ENCODE peak calls at places on chromosomes 4 and X, in ten cellular contexts. Z, X, Y, J, I, B, V, L, E and N are unnamed samples.

GRCh38 chr4:36677122-36677521 is 395.7 kb downstream of the DTHD1 start:
- DNase-seq in X (no peak), B (no peak), Z (no peak), I (no peak), V (no peak), E (no peak), J (no peak), Y (peak; percentile 1), L (no peak), N (peak; percentile 9)

GRCh38 chr4:189367832-189368231 is 572.8 kb upstream of the FRG1 start:
- DNase-seq in V (no peak), I (no peak), X (no peak), J (no peak), B (no peak), E (no peak), Y (no peak), L (no peak), Z (no peak), N (no peak)

GRCh38 chrX:155026727-155027508 is at the start of gene FUNDC2:
- DNase-seq in E (peak; percentile 93), J (peak; percentile 98), V (peak; percentile 96), Y (peak; percentile 93), L (peak; percentile 95), B (peak; percentile 86), X (peak; percentile 88), Z (peak; percentile 96), I (peak; percentile 95), N (peak; percentile 97)

GRCh38 chrX:45007598-45007997 is 134.6 kb downstream of the KDM6A start:
- DNase-seq in J (no peak), X (no peak), B (no peak), E (no peak), Y (no peak), V (no peak), Z (no peak), L (no peak), I (no peak), N (no peak)

GRCh38 chrX:40164751-40165150 is 67.0 kb upstream of the BCOR start:
- DNase-seq in E (no peak), L (no peak), Z (no peak), I (no peak), X (no peak), V (no peak), B (no peak), J (peak; percentile 46), Y (no peak), N (no peak)

GRCh38 chr4:75678965-75679364 is 5.8 kb upstream of the G3BP2 start:
- DNase-seq in I (no peak), B (no peak), Y (no peak), E (no peak), Z (no peak), X (peak; percentile 15), V (no peak), J (no peak), L (no peak), N (no peak)

GRCh38 chr4:108160741-108161352 is 7.9 kb downstream of the LEF1 start:
- DNase-seq in Z (no peak), I (no peak), B (no peak), J (no peak), V (no peak), Y (no peak), E (no peak), L (no peak), X (no peak), N (no peak)

GRCh38 chrX:5646818-5647217 is 581.8 kb downstream of the NLGN4X start:
- DNase-seq in L (peak; percentile 16), B (no peak), Y (no peak), E (no peak), V (no peak), I (no peak), X (no peak), J (no peak), Z (no peak), N (no peak)

GRCh38 chr4:16687845-16688244 is 210.6 kb downstream of the LDB2 start:
- DNase-seq in J (no peak), I (no peak), V (no peak), E (no peak), Z (no peak), X (peak; percentile 34), Y (peak; percentile 76), L (no peak), B (peak; percentile 46), N (no peak)

GRCh38 chr4:63618883-63619573 is 790.2 kb downstream of the TECRL start:
- DNase-seq in Z (no peak), J (no peak), V (no peak), I (no peak), Y (no peak), L (no peak), B (no peak), E (no peak), X (no peak), N (no peak)

GRCh38 chrX:81195712-81196111 is 6.0 kb downstream of the HMGN5 start:
- DNase-seq in V (peak; percentile 50), X (peak; percentile 63), L (peak; percentile 57), I (peak; percentile 47), Z (no peak), E (peak; percentile 41), B (peak; percentile 40), J (no peak), Y (peak; percentile 23), N (peak; percentile 70)

GRCh38 chr4:76430519-76431388 is 4.3 kb upstream of the SHROOM3 start:
- DNase-seq in V (no peak), B (peak; percentile 37), I (peak; percentile 61), X (peak; percentile 66), L (no peak), Z (no peak), E (peak; percentile 27), J (no peak), Y (peak; percentile 50), N (peak; percentile 77)

GRCh38 chr4:182695842-182696241 is 221.3 kb downstream of the DCTD start:
- DNase-seq in E (no peak), Z (no peak), L (no peak), B (no peak), V (no peak), J (no peak), Y (peak; percentile 33), I (no peak), X (peak; percentile 44), N (no peak)

GRCh38 chr4:118286685-118287084 is 66.1 kb downstream of the PRSS12 start:
- DNase-seq in Z (no peak), E (no peak), I (no peak), B (no peak), Y (no peak), J (no peak), X (no peak), V (no peak), L (no peak), N (no peak)

GRCh38 chrX:9447906-9448305 is 17.0 kb upstream of the TBL1X start:
- DNase-seq in Y (no peak), V (no peak), B (no peak), Z (no peak), I (no peak), X (no peak), L (no peak), J (no peak), E (no peak), N (no peak)

GRCh38 chrX:100408643-100409315 is 1.3 kb downstream of the PCDH19 start:
- DNase-seq in V (peak; percentile 23), I (no peak), Y (no peak), X (no peak), J (peak; percentile 62), E (no peak), B (no peak), L (no peak), Z (no peak), N (no peak)
- H3K4me3 ChIP-seq in V (no peak overlapping the region), I (no peak overlapping the region), Y (no peak overlapping the region), X (no peak overlapping the region), J (no peak overlapping the region), E (peak overlapping the region; percentile 69), B (no peak overlapping the region), L (no peak overlapping the region), Z (peak overlapping the region; percentile 68), N (no peak overlapping the region)

GRCh38 chr4:123554263-123554662 is 157.7 kb downstream of the SPRY1 start:
- DNase-seq in J (no peak), X (no peak), I (no peak), Y (no peak), Z (no peak), B (no peak), V (no peak), L (no peak), E (no peak), N (peak; percentile 26)
- TF ChIP-seq CTCF in J (no peak), X (no peak), I (no peak), Y (no peak), Z (no peak), B (no peak), V (no peak), L (no peak), E (no peak), N (no peak)

GRCh38 chr4:41882622-41883347 is 52.4 kb upstream of the TMEM33 start:
- DNase-seq in Z (no peak), X (peak; percentile 25), L (no peak), Y (peak; percentile 19), J (no peak), E (peak; percentile 80), V (no peak), I (peak; percentile 22), B (peak; percentile 25), N (peak; percentile 45)
- H3K4me3 ChIP-seq in Z (peak overlapping the region; percentile 70), X (no peak overlapping the region), L (peak overlapping the region; percentile 6), Y (no peak overlapping the region), J (peak overlapping the region; percentile 39), E (peak overlapping the region; percentile 86), V (no peak overlapping the region), I (peak overlapping the region; percentile 5), B (no peak overlapping the region), N (no peak overlapping the region)

GRCh38 chr4:37722000-37722638 is 35.9 kb upstream of the RELL1 start:
- DNase-seq in I (no peak), J (no peak), B (no peak), Z (no peak), V (no peak), L (no peak), Y (no peak), X (no peak), E (no peak), N (no peak)

GRCh38 chr4:37715889-37716402 is 29.8 kb upstream of the RELL1 start:
- DNase-seq in I (no peak), X (peak; percentile 57), Y (peak; percentile 69), E (peak; percentile 48), L (peak; percentile 82), J (no peak), V (no peak), B (no peak), Z (no peak), N (peak; percentile 51)

GRCh38 chr4:37717575-37717974 is 31.4 kb upstream of the RELL1 start:
- DNase-seq in X (peak; percentile 93), Y (peak; percentile 77), V (no peak), E (no peak), Z (no peak), B (peak; percentile 45), I (peak; percentile 93), J (no peak), L (no peak), N (peak; percentile 76)

GRCh38 chr4:37723067-37723466 is 36.9 kb upstream of the RELL1 start:
- DNase-seq in L (no peak), I (no peak), X (no peak), Z (no peak), V (no peak), J (no peak), B (no peak), E (no peak), Y (no peak), N (no peak)

DNA sequence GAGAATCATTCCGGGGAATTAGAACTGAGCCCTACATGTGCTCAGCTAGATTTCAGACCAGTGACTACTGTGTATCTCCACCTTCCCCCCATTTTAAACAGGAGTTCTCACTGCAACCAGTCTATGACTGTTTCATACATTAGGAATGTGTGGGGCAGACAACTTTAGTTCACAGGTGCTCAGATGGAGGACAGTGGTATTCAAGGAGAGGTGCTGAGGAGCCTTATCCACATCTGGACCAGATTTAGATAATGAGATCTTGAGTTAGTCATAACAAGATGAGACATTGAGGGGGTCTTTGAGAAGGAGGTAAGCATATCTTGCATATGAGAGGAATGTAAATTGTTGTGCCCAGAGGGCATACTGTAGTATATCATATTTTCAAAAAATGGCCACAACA is 32.8 kb upstream of the RELL1 start:
- DNase-seq in X (no peak), L (no peak), V (no peak), Y (peak; percentile 65), I (peak; percentile 23), E (no peak), J (no peak), B (no peak), Z (no peak), N (no peak)
- TF ChIP-seq CTCF in X (no peak), L (no peak), V (no peak), Y (no peak), I (no peak), E (no peak), J (no peak), B (no peak), Z (no peak), N (no peak)